ENCODE peak calls at places on chromosomes 2 and 18, in four cellular contexts. V, S, Z and Q are unnamed samples.
A peak's percentile ranks its signal among the peaks of the same experiment; 100 is the strongest.

GRCh38 chr18:76505611-76506010 is 10.6 kb upstream of the ZNF516 start:
- DNase-seq in V (no peak), S (peak; percentile 55), Z (no peak), Q (no peak)

GRCh38 chr2:9354318-9354717 is 69.0 kb downstream of the ITGB1BP1 start:
- DNase-seq in V (no peak), S (no peak), Z (no peak), Q (no peak)

GRCh38 chr2:199197448-199197847 is 260.3 kb downstream of the SATB2 start:
- DNase-seq in V (no peak), S (no peak), Z (peak; percentile 52), Q (no peak)

GRCh38 chr2:240451791-240452470 is 16.5 kb downstream of the GPC1 start:
- DNase-seq in V (peak; percentile 78), S (no peak), Z (no peak), Q (no peak)

GRCh38 chr2:30216157-30216556 is 15.2 kb upstream of the LBH start:
- DNase-seq in V (no peak), S (peak; percentile 77), Z (no peak), Q (no peak)

GRCh38 chr18:28112056-28112470 is 64.9 kb downstream of the CDH2 start:
- DNase-seq in V (no peak), S (peak; percentile 77), Z (peak; percentile 96), Q (no peak)

GRCh38 chr18:59070181-59070912 is 69.3 kb upstream of the SEC11C start:
- DNase-seq in V (peak; percentile 90), S (peak; percentile 80), Z (peak; percentile 69), Q (peak; percentile 79)

GRCh38 chr2:188813846-188814245 is 160.3 kb upstream of the COL3A1 start:
- DNase-seq in V (no peak), S (peak; percentile 49), Z (peak; percentile 85), Q (no peak)

GRCh38 chr18:35827275-35827929 is 145.1 kb upstream of the RMP24 start:
- DNase-seq in V (no peak), S (no peak), Z (no peak), Q (no peak)

GRCh38 chr2:96214554-96214953 is 5.9 kb upstream of the STARD7 start:
- DNase-seq in V (no peak), S (no peak), Z (no peak), Q (no peak)

GRCh38 chr2:129619471-129619870 is 360.0 kb upstream of the RAB6C start:
- DNase-seq in V (no peak), S (no peak), Z (no peak), Q (no peak)

GRCh38 chr2:12440731-12441130 is 276.0 kb upstream of the TRIB2 start:
- DNase-seq in V (no peak), S (no peak), Z (no peak), Q (no peak)

GRCh38 chr18:34929336-34929780 is 111.9 kb upstream of the MAPRE2 start:
- DNase-seq in V (no peak), S (peak; percentile 64), Z (peak; percentile 85), Q (no peak)

GRCh38 chr18:10410472-10411300 is 43.7 kb upstream of the APCDD1 start:
- DNase-seq in V (no peak), S (no peak), Z (peak; percentile 55), Q (no peak)

GRCh38 chr2:160214461-160215055 is 14.5 kb upstream of the ITGB6 start:
- DNase-seq in V (no peak), S (peak; percentile 88), Z (peak; percentile 97), Q (no peak)

GRCh38 chr18:53426656-53427055 is 797.8 kb downstream of the MBD2 start:
- DNase-seq in V (no peak), S (no peak), Z (no peak), Q (no peak)

GRCh38 chr2:18987592-18988073 is 370.8 kb downstream of the OSR1 start:
- DNase-seq in V (peak; percentile 68), S (peak; percentile 93), Z (peak; percentile 94), Q (no peak)

GRCh38 chr2:161166538-161167409 is 6.5 kb downstream of the TANK start:
- DNase-seq in V (no peak), S (no peak), Z (peak; percentile 71), Q (no peak)

GRCh38 chr18:28109781-28110460 is 67.0 kb downstream of the CDH2 start:
- DNase-seq in V (no peak), S (no peak), Z (peak; percentile 55), Q (no peak)

GRCh38 chr2:213227458-213227857 is 56.8 kb upstream of the SPAG16 start:
- DNase-seq in V (no peak), S (no peak), Z (peak; percentile 27), Q (no peak)

GRCh38 chr2:180990794-180991193 is 10.4 kb downstream of the UBE2E3 start:
- DNase-seq in V (no peak), S (no peak), Z (no peak), Q (no peak)

GRCh38 chr2:180992994-180993393 is 12.6 kb downstream of the UBE2E3 start:
- DNase-seq in V (no peak), S (no peak), Z (no peak), Q (no peak)

GRCh38 chr2:180991820-180992219 is 11.4 kb downstream of the UBE2E3 start:
- DNase-seq in V (no peak), S (no peak), Z (no peak), Q (no peak)

GRCh38 chr2:180991361-180991760 is 11.0 kb downstream of the UBE2E3 start:
- DNase-seq in V (no peak), S (no peak), Z (no peak), Q (no peak)

DNA sequence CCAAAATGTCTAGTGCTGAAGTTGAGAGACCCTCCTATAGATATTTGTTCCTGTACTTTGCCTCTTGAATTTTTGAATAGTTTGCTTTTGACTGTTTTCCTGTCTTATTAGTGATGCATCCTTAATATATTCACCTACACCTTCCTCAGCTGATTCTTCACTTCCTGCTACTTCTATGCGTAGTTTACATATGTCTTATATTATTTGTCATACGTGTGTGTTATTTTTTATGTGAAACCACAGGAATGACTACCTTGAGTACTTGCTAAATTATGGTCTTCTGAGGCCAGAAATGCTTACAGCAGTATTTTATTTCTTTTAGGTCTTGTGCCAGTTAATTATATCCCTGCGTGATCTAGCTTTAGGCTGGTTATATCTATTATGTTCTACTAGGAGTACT is 9.9 kb downstream of the UBE2E3 start:
- DNase-seq in V (no peak), S (no peak), Z (no peak), Q (no peak)
- H3K4me1 ChIP-seq in V (no peaks in the 10 kb centered on the region), S (peaks cover 19% of the 10 kb centered on the region), Z (no peaks in the 10 kb centered on the region), Q (peaks cover 9% of the 10 kb centered on the region)

DNA sequence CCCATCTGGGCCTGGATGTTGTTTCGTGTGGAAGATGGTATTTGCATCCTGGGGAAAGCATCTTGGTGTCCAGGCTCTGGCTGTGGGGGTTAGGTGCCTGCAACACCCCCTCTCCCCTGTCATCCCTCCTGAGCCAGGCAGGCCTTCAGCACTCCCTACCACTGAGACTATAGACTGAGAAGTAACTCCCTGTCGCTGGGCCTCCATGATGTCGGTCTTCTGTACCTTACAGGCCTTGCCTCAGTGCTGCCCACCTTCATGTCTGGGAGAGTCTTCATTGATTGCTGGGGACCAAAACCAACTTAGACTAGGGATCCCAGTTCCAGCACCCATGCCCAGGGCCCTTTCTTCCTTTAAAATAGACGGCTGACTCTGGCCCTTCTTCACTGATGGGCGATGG is 33.1 kb upstream of the DNMT3A start:
- DNase-seq in V (no peak), S (no peak), Z (no peak), Q (no peak)
- H3K27ac ChIP-seq in V (no peak overlapping the region), S (no peak overlapping the region), Z (no peak overlapping the region), Q (no peak overlapping the region)

DNA sequence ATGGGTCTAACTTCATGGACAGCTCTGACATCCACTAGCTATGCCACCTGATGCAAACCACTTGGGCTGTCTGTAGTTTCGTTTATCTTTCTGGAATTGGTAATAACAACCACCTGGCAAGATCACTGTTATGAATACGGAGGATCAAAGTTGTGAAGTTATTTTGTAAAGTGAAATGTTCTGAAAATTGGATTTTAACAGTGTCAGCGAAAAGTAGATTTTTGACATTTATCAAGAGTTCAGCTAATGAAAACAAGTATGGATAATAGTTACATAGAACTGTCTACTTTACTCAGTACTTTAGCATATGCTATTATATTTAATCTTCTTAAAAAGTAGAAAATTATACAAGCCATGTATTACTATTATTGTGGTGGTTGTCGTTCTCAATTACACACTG is 813.8 kb downstream of the RNF144A start:
- DNase-seq in V (no peak), S (no peak), Z (no peak), Q (no peak)
- H3K4me3 ChIP-seq in V (no peak overlapping the region), S (no peak overlapping the region), Z (no peak overlapping the region), Q (no peak overlapping the region)

GRCh38 chr2:72921088-72921851 is 4.0 kb downstream of the EMX1 start:
- DNase-seq in V (no peak), S (no peak), Z (no peak), Q (no peak)
- H3K4me1 ChIP-seq in V (peaks cover 6% of the 10 kb centered on the region), S (no peaks in the 10 kb centered on the region), Z (no peaks in the 10 kb centered on the region), Q (no peaks in the 10 kb centered on the region)

DNA sequence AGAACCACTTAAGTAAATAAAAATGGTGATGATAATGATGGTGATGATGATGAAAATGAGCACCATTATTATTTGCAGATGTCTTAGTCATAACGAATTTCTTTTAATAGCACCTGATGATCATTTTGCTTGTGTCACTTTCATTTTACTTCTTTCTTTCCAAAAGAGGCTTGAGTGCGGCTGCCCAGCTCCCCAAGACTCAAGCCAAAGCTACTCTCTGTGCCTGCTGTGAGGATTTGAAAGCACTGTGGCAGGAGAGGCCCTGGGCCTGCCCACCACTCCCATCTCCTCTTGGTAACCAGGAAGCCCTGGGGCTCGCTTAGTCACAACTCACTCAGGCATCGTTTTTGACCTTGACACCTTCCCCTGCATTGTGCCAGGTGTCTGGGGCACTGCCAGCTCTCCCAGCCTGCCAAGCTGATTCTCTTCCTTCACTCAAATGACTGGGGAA is 41.2 kb downstream of the RPL37A start:
- DNase-seq in V (peak; percentile 92), S (no peak), Z (peak; percentile 20), Q (peak; percentile 82)
- H3K27ac ChIP-seq in V (peak overlapping the region; percentile 3), S (no peak overlapping the region), Z (no peak overlapping the region), Q (no peak overlapping the region)